ENCODE peak calls at places on chromosome 18, in seven cellular contexts. One of them, this sample, is unnamed.

GRCh38 chr18:41043876-41044275 is 911.2 kb upstream of the PIK3C3 start:
- DNase-seq in activated T-helper 1 cell treated with Interleukin-2 at 50 U/mL for 16 hours: no peak
- DNase-seq in GM19239: no peak
- DNase-seq in Panc1: no peak
- DNase-seq in endothelial cell: no peak
- DNase-seq in NCI-H1105: no peak
- DNase-seq in stimulated activated CD4-positive, alpha-beta T cell treated with anti-CD3 and anti-CD28 coated beads, Interleukin-12 subunit alpha, Interleukin-12 subunit beta, amount 100 ng/mL, for 4 hours: no peak
- DNase-seq in this sample: no peak

GRCh38 chr18:68219867-68220266 is 495.0 kb downstream of the TMX3 start:
- DNase-seq in stimulated activated CD4-positive, alpha-beta T cell treated with anti-CD3 and anti-CD28 coated beads, Interleukin-12 subunit alpha, Interleukin-12 subunit beta, amount 100 ng/mL, for 4 hours: no peak
- DNase-seq in NCI-H1105: no peak
- DNase-seq in Panc1: no peak
- DNase-seq in endothelial cell: no peak
- DNase-seq in GM19239: no peak
- DNase-seq in activated T-helper 1 cell treated with Interleukin-2 at 50 U/mL for 16 hours: no peak
- DNase-seq in this sample: no peak

GRCh38 chr18:35138773-35139172 is 97.6 kb downstream of the MAPRE2 start:
- DNase-seq in stimulated activated CD4-positive, alpha-beta T cell treated with anti-CD3 and anti-CD28 coated beads, Interleukin-12 subunit alpha, Interleukin-12 subunit beta, amount 100 ng/mL, for 4 hours: no peak
- DNase-seq in NCI-H1105: no peak
- DNase-seq in Panc1: no peak
- DNase-seq in activated T-helper 1 cell treated with Interleukin-2 at 50 U/mL for 16 hours: no peak
- DNase-seq in GM19239: no peak
- DNase-seq in endothelial cell: no peak
- DNase-seq in this sample: no peak

GRCh38 chr18:49784427-49785185 is 28.7 kb downstream of the ACAA2 start:
- DNase-seq in GM19239: no peak
- DNase-seq in activated T-helper 1 cell treated with Interleukin-2 at 50 U/mL for 16 hours: no peak
- DNase-seq in Panc1: no peak
- DNase-seq in NCI-H1105: no peak
- DNase-seq in stimulated activated CD4-positive, alpha-beta T cell treated with anti-CD3 and anti-CD28 coated beads, Interleukin-12 subunit alpha, Interleukin-12 subunit beta, amount 100 ng/mL, for 4 hours: no peak
- DNase-seq in endothelial cell: no peak
- DNase-seq in this sample: no peak

GRCh38 chr18:7607535-7608173 is 40.5 kb downstream of the PTPRM start:
- DNase-seq in NCI-H1105: no peak
- DNase-seq in activated T-helper 1 cell treated with Interleukin-2 at 50 U/mL for 16 hours: no peak
- DNase-seq in GM19239: no peak
- DNase-seq in endothelial cell: no peak
- DNase-seq in stimulated activated CD4-positive, alpha-beta T cell treated with anti-CD3 and anti-CD28 coated beads, Interleukin-12 subunit alpha, Interleukin-12 subunit beta, amount 100 ng/mL, for 4 hours: no peak
- DNase-seq in Panc1: no peak
- DNase-seq in this sample: no peak

GRCh38 chr18:59610546-59611140 is 86.6 kb downstream of the CCBE1 start:
- DNase-seq in Panc1: no peak
- DNase-seq in endothelial cell: no peak
- DNase-seq in activated T-helper 1 cell treated with Interleukin-2 at 50 U/mL for 16 hours: no peak
- DNase-seq in GM19239: no peak
- DNase-seq in NCI-H1105: no peak
- DNase-seq in stimulated activated CD4-positive, alpha-beta T cell treated with anti-CD3 and anti-CD28 coated beads, Interleukin-12 subunit alpha, Interleukin-12 subunit beta, amount 100 ng/mL, for 4 hours: no peak
- DNase-seq in this sample: no peak

GRCh38 chr18:33593261-33593660 is 15.2 kb downstream of the ASXL3 start:
- DNase-seq in Panc1: no peak
- DNase-seq in endothelial cell: no peak
- DNase-seq in NCI-H1105: no peak
- DNase-seq in GM19239: no peak
- DNase-seq in stimulated activated CD4-positive, alpha-beta T cell treated with anti-CD3 and anti-CD28 coated beads, Interleukin-12 subunit alpha, Interleukin-12 subunit beta, amount 100 ng/mL, for 4 hours: no peak
- DNase-seq in activated T-helper 1 cell treated with Interleukin-2 at 50 U/mL for 16 hours: no peak
- DNase-seq in this sample: no peak

GRCh38 chr18:10406172-10406663 is 48.2 kb upstream of the APCDD1 start:
- DNase-seq in NCI-H1105: peak; percentile 41
- DNase-seq in GM19239: no peak
- DNase-seq in endothelial cell: no peak
- DNase-seq in activated T-helper 1 cell treated with Interleukin-2 at 50 U/mL for 16 hours: no peak
- DNase-seq in stimulated activated CD4-positive, alpha-beta T cell treated with anti-CD3 and anti-CD28 coated beads, Interleukin-12 subunit alpha, Interleukin-12 subunit beta, amount 100 ng/mL, for 4 hours: no peak
- DNase-seq in Panc1: no peak
- DNase-seq in this sample: peak; percentile 99

GRCh38 chr18:767084-767882 is 44.8 kb downstream of the YES1 start:
- DNase-seq in activated T-helper 1 cell treated with Interleukin-2 at 50 U/mL for 16 hours: no peak
- DNase-seq in NCI-H1105: no peak
- DNase-seq in stimulated activated CD4-positive, alpha-beta T cell treated with anti-CD3 and anti-CD28 coated beads, Interleukin-12 subunit alpha, Interleukin-12 subunit beta, amount 100 ng/mL, for 4 hours: no peak
- DNase-seq in GM19239: no peak
- DNase-seq in Panc1: no peak
- DNase-seq in endothelial cell: no peak
- DNase-seq in this sample: no peak